ENCODE peak calls at places on chromosomes 6 and 20, in nine cellular contexts. One of them, this sample, is unnamed.

GRCh38 chr6:44468835-44469234 is 81.3 kb downstream of the CDC5L start:
- DNase-seq in EH: no peak
- DNase-seq in HCT116: no peak
- DNase-seq in anterior cingulate cortex: no peak
- DNase-seq in T-helper 1 cell: no peak
- DNase-seq in brain microvascular endothelial cell: no peak
- DNase-seq in effector CD4-positive, alpha-beta T cell: no peak
- DNase-seq in activated naive CD8-positive, alpha-beta T cell treated with anti-CD3 and anti-CD28 coated beads for 36 hours: no peak
- DNase-seq in endothelial cell: no peak
- DNase-seq in this sample: no peak

GRCh38 chr6:74320076-74320475 is 624.1 kb downstream of the CD109 start:
- DNase-seq in EH: no peak
- DNase-seq in HCT116: no peak
- DNase-seq in anterior cingulate cortex: no peak
- DNase-seq in T-helper 1 cell: no peak
- DNase-seq in brain microvascular endothelial cell: no peak
- DNase-seq in effector CD4-positive, alpha-beta T cell: no peak
- DNase-seq in activated naive CD8-positive, alpha-beta T cell treated with anti-CD3 and anti-CD28 coated beads for 36 hours: no peak
- DNase-seq in endothelial cell: no peak
- DNase-seq in this sample: no peak

GRCh38 chr6:73929421-73929820 is 233.4 kb downstream of the CD109 start:
- DNase-seq in EH: peak
- DNase-seq in HCT116: peak
- DNase-seq in anterior cingulate cortex: no peak
- DNase-seq in T-helper 1 cell: no peak
- DNase-seq in brain microvascular endothelial cell: no peak
- DNase-seq in effector CD4-positive, alpha-beta T cell: no peak
- DNase-seq in activated naive CD8-positive, alpha-beta T cell treated with anti-CD3 and anti-CD28 coated beads for 36 hours: no peak
- DNase-seq in endothelial cell: no peak
- DNase-seq in this sample: no peak

GRCh38 chr20:44810061-44810390 is 320 bp downstream of the RIMS4 start:
- DNase-seq in EH: no peak
- DNase-seq in HCT116: no peak
- DNase-seq in anterior cingulate cortex: no peak
- DNase-seq in T-helper 1 cell: no peak
- DNase-seq in brain microvascular endothelial cell: no peak
- DNase-seq in effector CD4-positive, alpha-beta T cell: no peak
- DNase-seq in activated naive CD8-positive, alpha-beta T cell treated with anti-CD3 and anti-CD28 coated beads for 36 hours: peak
- DNase-seq in endothelial cell: no peak
- DNase-seq in this sample: no peak

GRCh38 chr6:15841937-15842698 is 179.3 kb upstream of the DTNBP1 start:
- DNase-seq in EH: no peak
- DNase-seq in HCT116: no peak
- DNase-seq in anterior cingulate cortex: no peak
- DNase-seq in T-helper 1 cell: no peak
- DNase-seq in brain microvascular endothelial cell: no peak
- DNase-seq in effector CD4-positive, alpha-beta T cell: no peak
- DNase-seq in activated naive CD8-positive, alpha-beta T cell treated with anti-CD3 and anti-CD28 coated beads for 36 hours: no peak
- DNase-seq in endothelial cell: no peak
- DNase-seq in this sample: no peak

GRCh38 chr6:100001915-100002388 is 7.9 kb upstream of the MCHR2 start:
- DNase-seq in EH: peak
- DNase-seq in HCT116: peak
- DNase-seq in anterior cingulate cortex: peak
- DNase-seq in T-helper 1 cell: no peak
- DNase-seq in brain microvascular endothelial cell: peak
- DNase-seq in effector CD4-positive, alpha-beta T cell: peak
- DNase-seq in activated naive CD8-positive, alpha-beta T cell treated with anti-CD3 and anti-CD28 coated beads for 36 hours: peak
- DNase-seq in endothelial cell: peak
- DNase-seq in this sample: peak

GRCh38 chr6:170025341-170026271 is 265.3 kb downstream of the DLL1 start:
- DNase-seq in EH: no peak
- DNase-seq in HCT116: no peak
- DNase-seq in anterior cingulate cortex: no peak
- DNase-seq in T-helper 1 cell: no peak
- DNase-seq in brain microvascular endothelial cell: no peak
- DNase-seq in effector CD4-positive, alpha-beta T cell: no peak
- DNase-seq in activated naive CD8-positive, alpha-beta T cell treated with anti-CD3 and anti-CD28 coated beads for 36 hours: no peak
- DNase-seq in endothelial cell: no peak
- DNase-seq in this sample: no peak

GRCh38 chr6:27894839-27895762 is 17.1 kb downstream of the OR2B2 start:
- DNase-seq in EH: peak
- DNase-seq in HCT116: peak
- DNase-seq in anterior cingulate cortex: no peak
- DNase-seq in T-helper 1 cell: peak
- DNase-seq in brain microvascular endothelial cell: peak
- DNase-seq in effector CD4-positive, alpha-beta T cell: peak
- DNase-seq in activated naive CD8-positive, alpha-beta T cell treated with anti-CD3 and anti-CD28 coated beads for 36 hours: peak
- DNase-seq in endothelial cell: peak
- DNase-seq in this sample: peak

GRCh38 chr6:52543729-52544324 is 33.0 kb downstream of the TRAM2 start:
- DNase-seq in EH: peak
- DNase-seq in HCT116: no peak
- DNase-seq in anterior cingulate cortex: no peak
- DNase-seq in T-helper 1 cell: no peak
- DNase-seq in brain microvascular endothelial cell: peak
- DNase-seq in effector CD4-positive, alpha-beta T cell: no peak
- DNase-seq in activated naive CD8-positive, alpha-beta T cell treated with anti-CD3 and anti-CD28 coated beads for 36 hours: no peak
- DNase-seq in endothelial cell: no peak
- DNase-seq in this sample: no peak

GRCh38 chr6:150320450-150320849 is 48.4 kb upstream of the IYD start:
- DNase-seq in EH: peak
- DNase-seq in HCT116: no peak
- DNase-seq in anterior cingulate cortex: no peak
- DNase-seq in T-helper 1 cell: no peak
- DNase-seq in brain microvascular endothelial cell: no peak
- DNase-seq in effector CD4-positive, alpha-beta T cell: no peak
- DNase-seq in activated naive CD8-positive, alpha-beta T cell treated with anti-CD3 and anti-CD28 coated beads for 36 hours: no peak
- DNase-seq in endothelial cell: no peak
- DNase-seq in this sample: no peak

GRCh38 chr20:21615617-21616080 is 89.8 kb upstream of the PAX1 start:
- DNase-seq in EH: peak
- DNase-seq in HCT116: peak
- DNase-seq in anterior cingulate cortex: peak
- DNase-seq in T-helper 1 cell: no peak
- DNase-seq in brain microvascular endothelial cell: peak
- DNase-seq in effector CD4-positive, alpha-beta T cell: peak
- DNase-seq in activated naive CD8-positive, alpha-beta T cell treated with anti-CD3 and anti-CD28 coated beads for 36 hours: peak
- DNase-seq in endothelial cell: peak
- DNase-seq in this sample: peak

GRCh38 chr6:1856381-1856780 is 246.7 kb downstream of the FOXC1 start:
- DNase-seq in EH: peak
- DNase-seq in HCT116: no peak
- DNase-seq in anterior cingulate cortex: no peak
- DNase-seq in T-helper 1 cell: no peak
- DNase-seq in brain microvascular endothelial cell: peak
- DNase-seq in effector CD4-positive, alpha-beta T cell: no peak
- DNase-seq in activated naive CD8-positive, alpha-beta T cell treated with anti-CD3 and anti-CD28 coated beads for 36 hours: no peak
- DNase-seq in endothelial cell: no peak
- DNase-seq in this sample: no peak

GRCh38 chr6:100998111-100998510 is 117.0 kb upstream of the ASCC3 start:
- DNase-seq in EH: peak
- DNase-seq in HCT116: no peak
- DNase-seq in anterior cingulate cortex: no peak
- DNase-seq in T-helper 1 cell: no peak
- DNase-seq in brain microvascular endothelial cell: peak
- DNase-seq in effector CD4-positive, alpha-beta T cell: no peak
- DNase-seq in activated naive CD8-positive, alpha-beta T cell treated with anti-CD3 and anti-CD28 coated beads for 36 hours: no peak
- DNase-seq in endothelial cell: no peak
- DNase-seq in this sample: no peak

GRCh38 chr20:31869942-31870702 is at the start of the genes DUSP15 and TTLL9:
- DNase-seq in EH: peak
- DNase-seq in HCT116: no peak
- DNase-seq in anterior cingulate cortex: peak
- DNase-seq in T-helper 1 cell: no peak
- DNase-seq in brain microvascular endothelial cell: no peak
- DNase-seq in effector CD4-positive, alpha-beta T cell: no peak
- DNase-seq in activated naive CD8-positive, alpha-beta T cell treated with anti-CD3 and anti-CD28 coated beads for 36 hours: no peak
- DNase-seq in endothelial cell: peak
- DNase-seq in this sample: no peak

GRCh38 chr6:140178550-140179334 is 804.3 kb upstream of the CITED2 start:
- DNase-seq in EH: peak
- DNase-seq in HCT116: no peak
- DNase-seq in anterior cingulate cortex: no peak
- DNase-seq in T-helper 1 cell: no peak
- DNase-seq in brain microvascular endothelial cell: peak
- DNase-seq in effector CD4-positive, alpha-beta T cell: no peak
- DNase-seq in activated naive CD8-positive, alpha-beta T cell treated with anti-CD3 and anti-CD28 coated beads for 36 hours: no peak
- DNase-seq in endothelial cell: no peak
- DNase-seq in this sample: peak

GRCh38 chr6:142416179-142416578 is 114.4 kb downstream of the ADGRG6 start:
- DNase-seq in EH: peak
- DNase-seq in HCT116: no peak
- DNase-seq in anterior cingulate cortex: no peak
- DNase-seq in T-helper 1 cell: no peak
- DNase-seq in brain microvascular endothelial cell: peak
- DNase-seq in effector CD4-positive, alpha-beta T cell: no peak
- DNase-seq in activated naive CD8-positive, alpha-beta T cell treated with anti-CD3 and anti-CD28 coated beads for 36 hours: peak
- DNase-seq in endothelial cell: no peak
- DNase-seq in this sample: peak

GRCh38 chr6:164838068-164838615 is 471.3 kb downstream of the C6orf118 start:
- DNase-seq in EH: no peak
- DNase-seq in HCT116: no peak
- DNase-seq in anterior cingulate cortex: no peak
- DNase-seq in T-helper 1 cell: no peak
- DNase-seq in brain microvascular endothelial cell: no peak
- DNase-seq in effector CD4-positive, alpha-beta T cell: no peak
- DNase-seq in activated naive CD8-positive, alpha-beta T cell treated with anti-CD3 and anti-CD28 coated beads for 36 hours: no peak
- DNase-seq in endothelial cell: no peak
- DNase-seq in this sample: no peak

GRCh38 chr20:47358672-47359532 is 2.4 kb upstream of the ZMYND8 start:
- DNase-seq in EH: peak
- DNase-seq in HCT116: peak
- DNase-seq in anterior cingulate cortex: peak
- DNase-seq in T-helper 1 cell: no peak
- DNase-seq in brain microvascular endothelial cell: peak
- DNase-seq in effector CD4-positive, alpha-beta T cell: no peak
- DNase-seq in activated naive CD8-positive, alpha-beta T cell treated with anti-CD3 and anti-CD28 coated beads for 36 hours: no peak
- DNase-seq in endothelial cell: no peak
- DNase-seq in this sample: peak